ENCODE peak calls at places on chromosomes 4 and X, in six cellular contexts. E is endothelial cell, V is neural progenitor cell, X is epithelial cell of proximal tubule, U is fibroblast of pulmonary artery, R is heart left ventricle. Z is an unnamed sample.

GRCh38 chrX:122565952-122566351 is 618.1 kb upstream of the GRIA3 start:
- DNase-seq in E (no peak), X (peak; percentile 83), U (peak; percentile 79), V (no peak), R (no peak), Z (no peak)

GRCh38 chrX:116357317-116357716 is 79.1 kb upstream of the SLC6A14 start:
- DNase-seq in E (no peak), R (no peak), U (peak; percentile 22), V (no peak), X (no peak), Z (no peak)

GRCh38 chrX:155745792-155746191 is 133.0 kb upstream of the TMLHE start:
- DNase-seq in V (no peak), X (no peak), E (no peak), U (peak; percentile 41), R (no peak), Z (no peak)

GRCh38 chrX:129759576-129760061 is 20.1 kb upstream of the SASH3 start:
- DNase-seq in U (peak; percentile 81), R (no peak), E (no peak), V (peak; percentile 34), X (no peak), Z (peak; percentile 77)

GRCh38 chr4:153143527-153144348 is 60.5 kb upstream of the TRIM2 start:
- DNase-seq in U (no peak), X (no peak), V (no peak), E (no peak), R (no peak), Z (no peak)

GRCh38 chrX:54042609-54043010 is 1.7 kb downstream of the PHF8 start:
- DNase-seq in R (no peak), U (peak; percentile 58), E (peak; percentile 28), V (peak; percentile 81), X (no peak), Z (peak; percentile 70)

GRCh38 chrX:42602136-42602535 is 175.8 kb downstream of the PPP1R2C start:
- DNase-seq in R (no peak), X (no peak), E (no peak), U (no peak), V (no peak), Z (no peak)

GRCh38 chrX:26032141-26032917 is 105.8 kb upstream of the MAGEB18 start:
- DNase-seq in X (no peak), U (peak; percentile 11), V (no peak), R (no peak), E (no peak), Z (no peak)

GRCh38 chr4:180150818-180151217 is 2092.4 kb upstream of the TENM3 start:
- DNase-seq in R (no peak), X (no peak), E (no peak), V (no peak), U (no peak), Z (no peak)
- TF ChIP-seq CTCF in R (no peak), X (peak; percentile 52), E (peak; percentile 77), V (peak; percentile 62), U (peak; percentile 3), Z (peak; percentile 22)

DNA sequence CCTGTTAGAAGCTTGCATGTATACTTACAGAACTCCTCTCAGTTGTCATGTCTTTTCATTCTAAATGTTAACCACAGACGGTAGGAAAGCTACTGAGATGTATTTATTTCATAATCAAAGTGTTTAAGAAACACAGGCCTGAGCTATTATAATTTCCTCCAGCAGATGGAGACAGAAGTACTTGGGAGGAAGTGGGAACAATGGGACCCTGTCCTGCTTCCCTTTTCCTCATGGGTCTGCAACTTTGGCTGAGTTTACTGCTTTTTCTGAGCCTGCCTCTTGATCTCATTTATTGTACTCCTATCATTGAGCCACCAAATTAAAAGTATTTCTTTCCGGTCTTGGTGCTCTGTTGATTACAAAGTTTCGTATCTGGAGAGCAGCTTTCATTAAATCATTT is 67.7 kb upstream of the SPANXN2 start:
- DNase-seq in U (peak; percentile 64), X (peak; percentile 9), V (peak; percentile 31), R (no peak), E (no peak), Z (no peak)
- TF ChIP-seq CTCF in U (peak; percentile 57), X (peak; percentile 66), V (peak; percentile 50), R (no peak), E (no peak), Z (no peak)

GRCh38 chr4:155629183-155629825 is 37.3 kb upstream of the GUCY1A1 start:
- DNase-seq in U (peak; percentile 39), V (no peak), X (peak; percentile 58), E (no peak), R (no peak), Z (peak; percentile 16)

GRCh38 chr4:155632314-155632713 is 34.3 kb upstream of the GUCY1A1 start:
- DNase-seq in V (no peak), U (no peak), E (no peak), R (no peak), X (no peak), Z (no peak)

GRCh38 chr4:155624478-155624877 is 42.2 kb upstream of the GUCY1A1 start:
- DNase-seq in U (no peak), X (no peak), R (no peak), V (no peak), E (no peak), Z (no peak)

DNA sequence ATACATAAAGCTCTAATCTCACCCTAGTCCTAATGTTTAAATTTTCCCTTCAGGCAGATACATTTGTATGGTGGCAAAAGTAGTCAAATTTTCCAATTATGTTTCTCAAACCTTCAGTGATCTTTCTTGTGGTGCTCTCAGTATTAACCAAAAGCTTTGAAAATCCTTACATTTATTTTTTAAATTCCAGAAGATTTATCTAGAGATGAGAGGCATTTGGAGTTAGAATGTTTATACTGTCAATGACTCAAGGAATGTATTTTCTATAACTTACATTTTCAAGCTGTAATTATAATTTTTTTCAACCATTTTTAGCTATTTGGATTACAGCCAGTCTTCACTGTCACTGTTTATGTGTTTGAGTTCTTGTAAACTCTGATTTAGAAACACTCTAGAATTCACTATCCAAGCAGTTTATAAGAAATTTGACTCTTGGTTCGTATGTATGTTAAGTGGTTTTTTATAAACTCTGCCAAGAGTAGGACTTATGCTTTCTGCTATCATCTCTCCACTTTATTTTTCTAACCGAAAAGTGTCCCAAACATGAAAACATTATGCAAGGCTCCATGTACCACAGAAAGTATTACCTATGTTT is 36.7 kb upstream of the GUCY1A1 start:
- DNase-seq in E (no peak), U (no peak), R (no peak), V (no peak), X (no peak), Z (no peak)
- TF ChIP-seq CTCF in E (no peak), U (no peak), R (no peak), V (no peak), X (no peak), Z (no peak)

DNA sequence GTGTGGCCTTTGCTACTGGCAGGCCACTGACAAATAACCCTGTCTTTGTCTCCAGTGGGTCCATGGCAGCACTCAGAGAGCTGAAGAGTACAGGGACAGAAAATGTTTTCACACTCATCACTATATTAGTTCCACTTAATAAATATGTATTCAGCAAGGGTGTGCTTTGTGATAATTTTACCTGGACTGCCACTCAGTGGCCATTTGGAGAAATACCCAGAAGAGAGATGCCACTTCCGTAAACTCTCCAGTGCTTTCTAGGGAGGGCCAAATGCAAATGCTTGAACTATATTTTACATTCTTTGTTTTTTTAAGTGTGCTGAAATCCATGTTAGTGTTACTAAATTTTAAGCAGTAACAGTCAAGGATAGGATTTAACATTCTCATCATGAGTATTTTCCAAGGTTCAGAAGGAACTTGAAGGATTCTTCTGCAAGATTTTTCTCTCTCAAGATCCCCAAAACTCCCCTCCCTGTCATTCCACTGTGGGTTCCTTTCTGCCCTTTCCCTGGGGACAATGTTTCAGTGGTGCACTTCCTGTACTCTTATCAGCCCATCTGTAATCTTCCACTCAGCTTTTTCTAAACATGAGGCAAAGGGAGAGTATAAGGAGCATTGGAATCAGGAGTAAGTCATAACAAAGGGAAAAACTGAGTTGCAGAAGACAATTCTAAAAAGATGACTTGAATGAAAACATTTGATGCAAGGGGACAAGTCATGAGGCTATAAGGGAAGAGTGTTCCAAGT is 46.0 kb downstream of the TFDP3 start:
- DNase-seq in R (no peak), V (peak; percentile 16), E (no peak), X (no peak), U (peak; percentile 7), Z (no peak)
- TF ChIP-seq CTCF in R (peak; percentile 29), V (peak; percentile 61), E (peak; percentile 16), X (peak; percentile 57), U (peak; percentile 9), Z (no peak)

GRCh38 chr4:11631416-11631815 is 202.7 kb upstream of the HS3ST1 start:
- DNase-seq in E (no peak), X (no peak), V (no peak), U (no peak), R (no peak), Z (no peak)

GRCh38 chr4:11634283-11634682 is 205.6 kb upstream of the HS3ST1 start:
- DNase-seq in V (no peak), R (no peak), U (no peak), X (no peak), E (no peak), Z (no peak)

GRCh38 chr4:11632015-11632414 is 203.3 kb upstream of the HS3ST1 start:
- DNase-seq in V (no peak), U (no peak), R (no peak), E (no peak), X (peak; percentile 73), Z (no peak)

GRCh38 chr4:11633435-11633834 is 204.7 kb upstream of the HS3ST1 start:
- DNase-seq in R (no peak), V (no peak), E (no peak), U (no peak), X (no peak), Z (no peak)

DNA sequence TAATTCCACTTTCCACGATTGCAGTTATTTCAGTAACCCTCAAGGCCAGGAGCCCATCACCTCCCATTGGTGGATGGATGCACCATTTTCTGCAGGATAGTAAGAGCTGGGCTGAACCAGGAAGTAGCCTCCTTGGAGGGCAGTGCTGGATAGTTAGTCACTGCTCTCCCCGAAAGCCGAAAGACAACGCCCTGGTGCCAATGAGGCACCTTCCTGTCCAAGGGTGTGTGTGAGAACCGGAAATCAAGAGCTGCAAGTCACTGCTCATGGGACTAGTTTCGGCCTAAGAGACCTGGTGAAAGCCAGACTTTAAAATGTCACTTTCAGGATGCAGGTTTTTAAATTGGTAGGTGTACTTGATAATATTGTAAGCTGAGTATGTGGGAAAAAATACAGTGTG is 203.8 kb upstream of the HS3ST1 start:
- DNase-seq in R (no peak), U (no peak), X (no peak), E (no peak), V (no peak), Z (no peak)
- TF ChIP-seq CTCF in R (no peak), U (no peak), X (no peak), E (no peak), V (no peak), Z (no peak)

GRCh38 chr4:15853345-15853744 is 75.2 kb downstream of the CD38 start:
- DNase-seq in U (no peak), X (no peak), V (no peak), E (no peak), R (no peak), Z (no peak)

GRCh38 chr4:15852524-15852923 is 74.4 kb downstream of the CD38 start:
- DNase-seq in X (no peak), E (no peak), U (no peak), V (no peak), R (no peak), Z (no peak)

GRCh38 chr4:15851969-15852368 is 73.8 kb downstream of the CD38 start:
- DNase-seq in R (no peak), X (no peak), E (no peak), V (no peak), U (no peak), Z (no peak)

GRCh38 chr4:15847746-15848145 is 69.6 kb downstream of the CD38 start:
- DNase-seq in V (no peak), E (no peak), R (no peak), X (no peak), U (no peak), Z (no peak)

GRCh38 chr4:15848191-15848842 is 70.2 kb downstream of the CD38 start:
- DNase-seq in R (no peak), E (no peak), V (no peak), U (no peak), X (no peak), Z (no peak)
- TF ChIP-seq CTCF in R (no peak), E (no peak), V (no peak), U (no peak), X (peak; percentile 12), Z (no peak)